ENCODE peak calls at places on chromosomes 12 and 14, in four cellular contexts. P, G, C and O are unnamed samples.

GRCh38 chr12:1922075-1922709 is 3.7 kb upstream of the CACNA2D4 start:
- DNase-seq in P (peak; percentile 8), G (no peak), C (no peak), O (no peak)

GRCh38 chr12:18079541-18080230 is 10.3 kb downstream of the RERGL start:
- DNase-seq in P (no peak), G (no peak), C (no peak), O (no peak)

GRCh38 chr14:105502446-105503295 is 11.6 kb downstream of the TEDC1 start:
- DNase-seq in P (no peak), G (no peak), C (no peak), O (no peak)

GRCh38 chr12:129101404-129101803 is 248.1 kb downstream of the GLT1D1 start:
- DNase-seq in P (no peak), G (no peak), C (peak; percentile 44), O (no peak)

GRCh38 chr14:22375321-22375930 is 213.6 kb downstream of the DAD1 start:
- DNase-seq in P (no peak), G (peak; percentile 14), C (peak; percentile 10), O (peak; percentile 22)

GRCh38 chr14:106790189-106791036 is 1264.0 kb downstream of the TMEM121 start:
- DNase-seq in P (peak; percentile 54), G (peak; percentile 6), C (no peak), O (peak; percentile 30)

GRCh38 chr14:24688030-24688658 is 54.2 kb upstream of the GZMB start:
- DNase-seq in P (no peak), G (no peak), C (no peak), O (no peak)

GRCh38 chr14:54845616-54846015 is 57.0 kb downstream of the GCH1 start:
- DNase-seq in P (no peak), G (no peak), C (no peak), O (no peak)

GRCh38 chr12:127293507-127294310 is 973.3 kb upstream of the TMEM132C start:
- DNase-seq in P (peak; percentile 32), G (no peak), C (peak; percentile 54), O (no peak)

GRCh38 chr12:111775205-111776193 is 8.8 kb downstream of the ALDH2 start:
- DNase-seq in P (peak; percentile 80), G (peak; percentile 29), C (peak; percentile 35), O (peak; percentile 17)

GRCh38 chr12:52713960-52714886 is 10.9 kb upstream of the KRT77 start:
- DNase-seq in P (no peak), G (no peak), C (no peak), O (no peak)

GRCh38 chr12:100951756-100952155 is 157.2 kb downstream of the ANO4 start:
- DNase-seq in P (no peak), G (no peak), C (no peak), O (no peak)

GRCh38 chr12:41556176-41556575 is 368.1 kb downstream of the PDZRN4 start:
- DNase-seq in P (no peak), G (no peak), C (no peak), O (no peak)

GRCh38 chr12:68813242-68813593 is 5.2 kb downstream of the MDM2 start:
- DNase-seq in P (no peak), G (no peak), C (no peak), O (no peak)

GRCh38 chr12:56257491-56258067 is 605 bp downstream of the ANKRD52 start:
- DNase-seq in P (no peak), G (peak; percentile 40), C (peak; percentile 37), O (peak; percentile 46)

GRCh38 chr12:101826766-101827368 is 3.9 kb downstream of the GNPTAB start:
- DNase-seq in P (no peak), G (no peak), C (no peak), O (no peak)

GRCh38 chr12:31897791-31898503 is 61.3 kb upstream of the RESF1 start:
- DNase-seq in P (peak; percentile 55), G (no peak), C (no peak), O (no peak)

GRCh38 chr12:33431648-33432047 is 8.0 kb downstream of the SYT10 start:
- DNase-seq in P (no peak), G (no peak), C (no peak), O (no peak)

GRCh38 chr12:3168775-3169221 is 91.6 kb downstream of the TSPAN9 start:
- DNase-seq in P (peak; percentile 37), G (peak; percentile 92), C (peak; percentile 78), O (peak; percentile 89)

GRCh38 chr14:85254718-85255117 is 275.2 kb upstream of the FLRT2 start:
- DNase-seq in P (no peak), G (no peak), C (no peak), O (no peak)

GRCh38 chr14:73462078-73462715 is 3.9 kb upstream of the NUMB start:
- DNase-seq in P (peak; percentile 77), G (peak; percentile 99), C (peak; percentile 42), O (peak; percentile 98)

GRCh38 chr12:107058190-107058589 is 35.2 kb downstream of the CRY1 start:
- DNase-seq in P (no peak), G (no peak), C (no peak), O (no peak)

GRCh38 chr14:22523283-22523682 is 65.7 kb downstream of the DAD1 start:
- DNase-seq in P (no peak), G (no peak), C (no peak), O (no peak)

GRCh38 chr12:121576851-121577391 is 3.9 kb downstream of the KDM2B start:
- DNase-seq in P (no peak), G (peak; percentile 58), C (no peak), O (peak; percentile 69)

GRCh38 chr12:52285172-52285745 is 6.1 kb downstream of the KRT81 start:
- DNase-seq in P (no peak), G (no peak), C (no peak), O (no peak)

GRCh38 chr14:23653046-23653445 is 16.9 kb downstream of the DHRS2 start:
- DNase-seq in P (no peak), G (no peak), C (no peak), O (no peak)

GRCh38 chr12:64461634-64462414 is 9.9 kb downstream of the TBK1 start:
- DNase-seq in P (peak; percentile 34), G (no peak), C (peak; percentile 37), O (no peak)

GRCh38 chr12:123389560-123390351 is 5.8 kb downstream of the KMT5A start:
- DNase-seq in P (peak; percentile 60), G (peak; percentile 41), C (no peak), O (no peak)

GRCh38 chr12:47901285-47902093 is 3.3 kb downstream of the VDR start:
- DNase-seq in P (no peak), G (no peak), C (no peak), O (no peak)

GRCh38 chr14:56087824-56088571 is 30.2 kb upstream of the PELI2 start:
- DNase-seq in P (no peak), G (peak; percentile 68), C (no peak), O (peak; percentile 61)

GRCh38 chr12:25384038-25384953 is 133.6 kb upstream of the KRAS start:
- DNase-seq in P (no peak), G (no peak), C (no peak), O (no peak)

GRCh38 chr14:88864198-88864597 is 39.7 kb downstream of the TTC8 start:
- DNase-seq in P (no peak), G (no peak), C (no peak), O (no peak)

GRCh38 chr14:38056270-38056669 is 151.4 kb upstream of the SSTR1 start:
- DNase-seq in P (no peak), G (no peak), C (no peak), O (no peak)

GRCh38 chr14:72555609-72556000 is 338.3 kb downstream of the DPF3 start:
- DNase-seq in P (no peak), G (no peak), C (no peak), O (no peak)

GRCh38 chr12:3533703-3534386 is 42.8 kb downstream of the PRMT8 start:
- DNase-seq in P (no peak), G (peak; percentile 98), C (no peak), O (peak; percentile 98)

GRCh38 chr14:91732439-91732838 is 553 bp upstream of the CATSPERB start:
- DNase-seq in P (no peak), G (no peak), C (no peak), O (no peak)

GRCh38 chr12:114238808-114239207 is 167.1 kb downstream of the TBX5 start:
- DNase-seq in P (peak; percentile 69), G (no peak), C (no peak), O (no peak)

GRCh38 chr14:81946808-81947798 is 413.4 kb upstream of the SEL1L start:
- DNase-seq in P (no peak), G (no peak), C (no peak), O (no peak)